ENCODE peak calls at places on chromosomes 2 and 18, in six cellular contexts. V is suprapubic skin, D is WTC11, E is tibial nerve, S is hepatocyte, Q is uterus. W is an unnamed sample.

GRCh38 chr2:217316743-217317142 is 456.9 kb upstream of the TNP1 start:
- DNase-seq in V (no peak), S (no peak), Q (no peak), D (no peak), E (no peak), W (no peak)

GRCh38 chr2:188870289-188870688 is 103.9 kb upstream of the COL3A1 start:
- DNase-seq in E (no peak), Q (no peak), S (peak; percentile 43), D (no peak), V (no peak), W (no peak)

GRCh38 chr18:60383865-60384264 is 11.3 kb upstream of the MC4R start:
- DNase-seq in D (no peak), E (no peak), Q (no peak), S (no peak), V (no peak), W (no peak)

GRCh38 chr2:94870392-94871225 is 621 bp upstream of the TEKT4 start:
- DNase-seq in E (no peak), V (peak; percentile 53), D (peak; percentile 87), S (no peak), Q (no peak), W (no peak)

GRCh38 chr2:46334389-46335345 is 37.5 kb downstream of the EPAS1 start:
- DNase-seq in E (no peak), D (no peak), S (no peak), Q (peak; percentile 61), V (no peak), W (no peak)

GRCh38 chr18:56447972-56448371 is 190.4 kb downstream of the TXNL1 start:
- DNase-seq in D (no peak), S (no peak), Q (no peak), V (no peak), E (no peak), W (no peak)

GRCh38 chr2:20429528-20429927 is 17.3 kb upstream of the RHOB start:
- DNase-seq in S (no peak), E (peak; percentile 33), V (peak; percentile 62), Q (no peak), D (no peak), W (no peak)

GRCh38 chr2:109066501-109066900 is 62.5 kb upstream of the SH3RF3 start:
- DNase-seq in V (no peak), Q (no peak), D (no peak), E (no peak), S (no peak), W (no peak)

GRCh38 chr2:64770137-64770780 is 116.5 kb upstream of the SERTAD2 start:
- DNase-seq in D (no peak), E (no peak), V (no peak), S (no peak), Q (no peak), W (no peak)

GRCh38 chr2:27209621-27210401 is 2.0 kb upstream of the ATRAID start:
- DNase-seq in V (peak; percentile 43), Q (no peak), E (no peak), S (peak; percentile 63), D (no peak), W (no peak)

GRCh38 chr18:13313006-13313661 is 94.6 kb downstream of the LDLRAD4 start:
- DNase-seq in S (no peak), E (no peak), D (no peak), Q (no peak), V (no peak), W (no peak)

GRCh38 chr2:165868211-165868610 is 74.2 kb upstream of the GALNT3 start:
- DNase-seq in E (no peak), D (no peak), Q (no peak), S (peak; percentile 24), V (no peak), W (no peak)

GRCh38 chr2:157748371-157749132 is 119.9 kb upstream of the ACVR1C start:
- DNase-seq in Q (no peak), D (no peak), V (no peak), S (no peak), E (no peak), W (no peak)

GRCh38 chr2:157747695-157748370 is 119.2 kb upstream of the ACVR1C start:
- DNase-seq in E (peak; percentile 30), S (no peak), Q (no peak), V (no peak), D (no peak), W (no peak)

GRCh38 chr2:157747280-157747679 is 118.6 kb upstream of the ACVR1C start:
- DNase-seq in Q (no peak), D (no peak), V (no peak), E (no peak), S (no peak), W (no peak)

GRCh38 chr2:157749684-157750083 is 121.0 kb upstream of the ACVR1C start:
- DNase-seq in E (no peak), Q (no peak), V (no peak), D (no peak), S (no peak), W (no peak)

DNA sequence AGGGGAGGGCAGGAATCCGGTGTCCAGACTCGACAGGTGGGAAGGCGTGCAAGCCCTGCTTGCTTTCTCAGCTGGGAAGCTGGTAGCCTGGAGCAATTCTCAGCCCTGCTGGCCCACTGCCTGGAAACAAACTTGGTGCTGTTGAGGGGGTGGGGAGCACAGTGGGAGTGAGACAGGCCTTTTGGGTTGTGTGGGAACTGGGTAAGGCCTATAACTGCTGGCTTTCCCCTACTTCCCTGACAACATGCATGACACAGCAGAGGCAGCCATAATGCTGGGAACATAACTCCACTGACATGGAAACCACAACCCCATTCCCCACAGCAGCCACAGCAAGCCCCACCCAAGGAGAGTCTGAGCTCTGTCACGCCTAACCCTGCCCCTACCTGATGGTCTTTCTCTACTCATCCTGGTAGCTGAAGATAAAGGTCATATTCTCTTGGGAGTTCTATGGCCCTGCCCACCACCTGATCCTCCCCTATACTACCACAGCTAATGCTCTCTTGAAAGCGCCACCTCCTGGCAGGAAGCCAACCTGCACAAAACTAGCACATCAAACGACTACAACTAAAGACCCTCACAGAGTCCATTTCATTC is 122.9 kb upstream of the ACVR1C start:
- DNase-seq in Q (no peak), S (no peak), V (no peak), E (no peak), D (peak; percentile 71), W (no peak)
- TF ChIP-seq CTCF in Q (no peak), S (no peak), V (no peak), E (no peak), D (peak; percentile 69), W (no peak)

DNA sequence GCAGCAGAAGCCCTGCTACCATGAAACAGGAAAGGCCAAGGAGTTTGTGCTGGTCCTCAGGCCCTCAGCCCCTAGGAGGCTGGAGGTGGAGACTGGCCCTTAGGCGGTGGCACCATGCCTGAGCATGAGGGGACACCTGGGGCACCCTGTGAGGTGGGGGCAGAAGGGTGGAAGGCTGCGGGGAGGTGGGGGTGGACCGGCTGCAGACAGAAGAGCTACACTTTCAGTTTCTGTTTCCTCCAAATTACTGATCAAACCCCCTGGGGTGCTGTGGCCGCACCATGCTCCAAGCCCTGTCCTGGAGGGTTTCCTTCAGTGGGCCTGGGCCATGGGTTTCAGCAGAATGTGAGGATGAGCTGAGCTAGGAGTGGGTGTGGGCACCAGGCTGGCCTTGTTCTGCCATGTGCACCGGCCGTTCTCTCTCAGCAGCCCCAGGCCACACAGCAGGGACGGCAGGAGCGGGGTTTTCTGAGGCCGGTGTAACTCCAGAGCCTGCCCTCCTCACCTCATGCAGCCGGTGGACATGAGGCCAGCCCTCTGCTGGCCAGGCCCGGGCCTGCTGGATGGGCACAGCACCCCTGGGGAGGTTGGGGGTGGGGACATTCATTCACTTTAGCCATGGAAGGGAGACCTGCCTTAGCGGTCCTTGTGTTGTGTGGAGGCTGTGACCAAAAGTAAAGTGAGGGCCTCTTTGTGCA is 51.5 kb downstream of the PLEKHB2 start:
- DNase-seq in D (no peak), E (no peak), V (no peak), Q (no peak), S (no peak), W (no peak)
- TF ChIP-seq CTCF in D (no peak), E (no peak), V (no peak), Q (no peak), S (no peak), W (no peak)

DNA sequence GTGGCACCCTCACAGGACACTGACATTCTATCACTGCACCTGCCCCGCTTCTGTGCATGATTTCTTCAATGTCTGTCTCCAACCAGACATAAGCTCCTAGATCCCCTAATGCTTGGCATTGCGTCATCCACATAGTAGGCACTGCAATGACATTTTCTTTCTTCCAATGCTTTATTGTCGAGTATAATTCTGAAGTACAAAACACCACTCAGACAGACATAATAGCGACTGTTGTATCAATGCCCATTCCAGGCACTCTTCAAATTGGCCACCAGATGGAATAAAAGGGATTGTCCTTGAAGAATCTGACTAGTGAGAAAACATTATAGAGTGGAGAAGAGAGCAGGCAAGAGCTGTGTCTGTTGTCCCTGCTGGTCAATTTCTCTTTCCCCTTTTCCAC is 89.0 kb downstream of the LPIN1 start:
- DNase-seq in Q (no peak), E (no peak), V (no peak), S (no peak), D (no peak), W (no peak)
- TF ChIP-seq CTCF in Q (no peak), E (no peak), V (no peak), S (no peak), D (no peak), W (no peak)

GRCh38 chr2:145652051-145652450 is 1132.1 kb upstream of the ZEB2 start:
- DNase-seq in D (no peak), Q (no peak), V (no peak), E (no peak), S (no peak), W (no peak)

GRCh38 chr2:145652546-145652945 is 1132.6 kb upstream of the ZEB2 start:
- DNase-seq in Q (no peak), V (no peak), S (peak; percentile 8), E (no peak), D (no peak), W (no peak)

GRCh38 chr2:145654156-145654555 is 1134.2 kb upstream of the ZEB2 start:
- DNase-seq in Q (no peak), D (no peak), V (no peak), S (no peak), E (no peak), W (no peak)

GRCh38 chr2:145653553-145653952 is 1133.6 kb upstream of the ZEB2 start:
- DNase-seq in V (no peak), D (no peak), E (no peak), S (no peak), Q (no peak), W (no peak)

DNA sequence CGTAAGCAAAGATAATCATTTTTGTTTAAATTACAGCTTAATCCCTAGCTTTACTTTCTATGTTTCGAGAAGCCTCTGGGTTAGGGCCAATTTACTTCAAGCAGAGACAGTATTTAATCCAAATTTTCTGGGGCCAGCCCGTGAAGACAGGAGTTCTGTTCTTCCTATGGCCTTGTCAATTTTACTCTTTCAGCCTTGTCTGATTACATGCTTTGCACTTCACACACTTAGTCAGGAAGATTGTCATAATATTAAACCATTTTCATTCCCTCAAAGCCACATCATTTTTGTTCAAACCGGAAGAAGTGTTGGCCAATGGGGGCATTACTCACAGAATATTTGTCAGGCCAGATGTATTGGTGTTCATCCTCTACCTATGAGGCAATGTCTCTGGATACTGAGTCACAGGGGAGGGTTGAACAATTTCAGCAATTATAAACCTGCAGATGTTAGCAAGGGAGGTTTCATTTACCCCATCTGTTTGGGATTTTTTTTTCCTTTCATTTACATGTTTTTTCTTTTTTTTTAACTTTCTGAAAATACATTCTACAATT is 1133.2 kb upstream of the ZEB2 start:
- DNase-seq in Q (no peak), V (no peak), D (no peak), E (no peak), S (peak; percentile 29), W (peak; percentile 2)
- TF ChIP-seq CTCF in Q (no peak), V (no peak), D (no peak), E (no peak), S (no peak), W (no peak)

GRCh38 chr2:226649871-226650660 is 149.6 kb downstream of the IRS1 start:
- DNase-seq in D (peak; percentile 50), V (peak; percentile 78), Q (peak; percentile 76), E (peak; percentile 55), S (peak; percentile 85), W (peak; percentile 68)
- TF ChIP-seq CTCF in D (no peak), V (no peak), Q (no peak), E (no peak), S (no peak), W (no peak)

GRCh38 chr2:240983361-240983995 is 14.9 kb upstream of the SNED1 start:
- DNase-seq in V (no peak), Q (peak; percentile 20), S (peak; percentile 83), D (peak; percentile 84), E (no peak), W (no peak)
- TF ChIP-seq CTCF in V (no peak), Q (peak; percentile 55), S (peak; percentile 61), D (peak; percentile 60), E (peak; percentile 62), W (peak; percentile 60)

W was measured in thoracic aorta.